ENCODE peak calls at places on chromosomes 12 and 14, in ten cellular contexts. One of them, this sample, is unnamed.

GRCh38 chr12:8912910-8913309 is 1.4 kb upstream of the PHC1 start:
- DNase-seq in upper lobe of right lung: no peak
- DNase-seq in WTC11: peak
- DNase-seq in endothelial cell of umbilical vein: no peak
- DNase-seq in HFF-Myc: no peak
- DNase-seq in MCF 10A: peak
- DNase-seq in CD4-positive, alpha-beta T cell: no peak
- DNase-seq in cardiac muscle cell: no peak
- DNase-seq in fibroblast of pulmonary artery: no peak
- DNase-seq in HL-60: no peak
- DNase-seq in this sample: no peak

GRCh38 chr12:131828671-131829350 is 618 bp downstream of the MMP17 start:
- DNase-seq in upper lobe of right lung: peak
- DNase-seq in WTC11: no peak
- DNase-seq in endothelial cell of umbilical vein: no peak
- DNase-seq in HFF-Myc: no peak
- DNase-seq in MCF 10A: peak
- DNase-seq in CD4-positive, alpha-beta T cell: no peak
- DNase-seq in cardiac muscle cell: peak
- DNase-seq in fibroblast of pulmonary artery: no peak
- DNase-seq in HL-60: no peak
- DNase-seq in this sample: no peak

GRCh38 chr12:75953312-75953906 is 78.2 kb downstream of the PHLDA1 start:
- DNase-seq in upper lobe of right lung: no peak
- DNase-seq in WTC11: no peak
- DNase-seq in endothelial cell of umbilical vein: no peak
- DNase-seq in HFF-Myc: no peak
- DNase-seq in MCF 10A: peak
- DNase-seq in CD4-positive, alpha-beta T cell: no peak
- DNase-seq in cardiac muscle cell: peak
- DNase-seq in fibroblast of pulmonary artery: peak
- DNase-seq in HL-60: no peak
- DNase-seq in this sample: no peak

GRCh38 chr14:103111297-103111981 is 11.8 kb upstream of the TNFAIP2 start:
- DNase-seq in upper lobe of right lung: no peak
- DNase-seq in WTC11: no peak
- DNase-seq in endothelial cell of umbilical vein: no peak
- DNase-seq in HFF-Myc: no peak
- DNase-seq in MCF 10A: no peak
- DNase-seq in CD4-positive, alpha-beta T cell: no peak
- DNase-seq in cardiac muscle cell: no peak
- DNase-seq in fibroblast of pulmonary artery: no peak
- DNase-seq in HL-60: no peak
- DNase-seq in this sample: no peak

GRCh38 chr12:6167327-6168280 is 32.6 kb upstream of the CD9 start:
- DNase-seq in upper lobe of right lung: peak
- DNase-seq in WTC11: no peak
- DNase-seq in endothelial cell of umbilical vein: peak
- DNase-seq in HFF-Myc: peak
- DNase-seq in MCF 10A: peak
- DNase-seq in CD4-positive, alpha-beta T cell: no peak
- DNase-seq in cardiac muscle cell: peak
- DNase-seq in fibroblast of pulmonary artery: peak
- DNase-seq in HL-60: peak
- DNase-seq in this sample: no peak

GRCh38 chr14:54782803-54783659 is 119.6 kb downstream of the GCH1 start:
- DNase-seq in upper lobe of right lung: no peak
- DNase-seq in WTC11: peak
- DNase-seq in endothelial cell of umbilical vein: no peak
- DNase-seq in HFF-Myc: no peak
- DNase-seq in MCF 10A: no peak
- DNase-seq in CD4-positive, alpha-beta T cell: no peak
- DNase-seq in cardiac muscle cell: no peak
- DNase-seq in fibroblast of pulmonary artery: no peak
- DNase-seq in HL-60: peak
- DNase-seq in this sample: no peak

GRCh38 chr12:108459106-108459505 is 56.0 kb upstream of the FICD start:
- DNase-seq in upper lobe of right lung: no peak
- DNase-seq in WTC11: no peak
- DNase-seq in endothelial cell of umbilical vein: no peak
- DNase-seq in HFF-Myc: no peak
- DNase-seq in MCF 10A: no peak
- DNase-seq in CD4-positive, alpha-beta T cell: no peak
- DNase-seq in cardiac muscle cell: no peak
- DNase-seq in fibroblast of pulmonary artery: no peak
- DNase-seq in HL-60: no peak
- DNase-seq in this sample: no peak

GRCh38 chr12:120169946-120170345 is 24.6 kb downstream of the GCN1 start:
- DNase-seq in upper lobe of right lung: no peak
- DNase-seq in WTC11: no peak
- DNase-seq in endothelial cell of umbilical vein: no peak
- DNase-seq in HFF-Myc: no peak
- DNase-seq in MCF 10A: no peak
- DNase-seq in CD4-positive, alpha-beta T cell: no peak
- DNase-seq in cardiac muscle cell: no peak
- DNase-seq in fibroblast of pulmonary artery: no peak
- DNase-seq in HL-60: no peak
- DNase-seq in this sample: no peak

GRCh38 chr12:65407388-65408149 is 129.1 kb downstream of the MSRB3 start:
- DNase-seq in upper lobe of right lung: no peak
- DNase-seq in WTC11: no peak
- DNase-seq in endothelial cell of umbilical vein: no peak
- DNase-seq in HFF-Myc: no peak
- DNase-seq in MCF 10A: no peak
- DNase-seq in CD4-positive, alpha-beta T cell: no peak
- DNase-seq in cardiac muscle cell: no peak
- DNase-seq in fibroblast of pulmonary artery: no peak
- DNase-seq in HL-60: no peak
- DNase-seq in this sample: no peak

GRCh38 chr12:65403188-65403587 is 124.7 kb downstream of the MSRB3 start:
- DNase-seq in upper lobe of right lung: no peak
- DNase-seq in WTC11: no peak
- DNase-seq in endothelial cell of umbilical vein: no peak
- DNase-seq in HFF-Myc: no peak
- DNase-seq in MCF 10A: no peak
- DNase-seq in CD4-positive, alpha-beta T cell: no peak
- DNase-seq in cardiac muscle cell: no peak
- DNase-seq in fibroblast of pulmonary artery: no peak
- DNase-seq in HL-60: no peak
- DNase-seq in this sample: no peak

GRCh38 chr12:65408448-65408847 is 130.0 kb downstream of the MSRB3 start:
- DNase-seq in upper lobe of right lung: no peak
- DNase-seq in WTC11: no peak
- DNase-seq in endothelial cell of umbilical vein: no peak
- DNase-seq in HFF-Myc: no peak
- DNase-seq in MCF 10A: no peak
- DNase-seq in CD4-positive, alpha-beta T cell: no peak
- DNase-seq in cardiac muscle cell: no peak
- DNase-seq in fibroblast of pulmonary artery: no peak
- DNase-seq in HL-60: no peak
- DNase-seq in this sample: no peak
- TF ChIP-seq CTCF in upper lobe of right lung: no peak
- TF ChIP-seq CTCF in WTC11: no peak
- TF ChIP-seq CTCF in endothelial cell of umbilical vein: no peak
- TF ChIP-seq CTCF in HFF-Myc: no peak
- TF ChIP-seq CTCF in MCF 10A: no peak
- TF ChIP-seq CTCF in CD4-positive, alpha-beta T cell: no peak
- TF ChIP-seq CTCF in cardiac muscle cell: no peak
- TF ChIP-seq CTCF in fibroblast of pulmonary artery: no peak
- TF ChIP-seq CTCF in HL-60: no peak
- TF ChIP-seq CTCF in this sample: no peak

DNA sequence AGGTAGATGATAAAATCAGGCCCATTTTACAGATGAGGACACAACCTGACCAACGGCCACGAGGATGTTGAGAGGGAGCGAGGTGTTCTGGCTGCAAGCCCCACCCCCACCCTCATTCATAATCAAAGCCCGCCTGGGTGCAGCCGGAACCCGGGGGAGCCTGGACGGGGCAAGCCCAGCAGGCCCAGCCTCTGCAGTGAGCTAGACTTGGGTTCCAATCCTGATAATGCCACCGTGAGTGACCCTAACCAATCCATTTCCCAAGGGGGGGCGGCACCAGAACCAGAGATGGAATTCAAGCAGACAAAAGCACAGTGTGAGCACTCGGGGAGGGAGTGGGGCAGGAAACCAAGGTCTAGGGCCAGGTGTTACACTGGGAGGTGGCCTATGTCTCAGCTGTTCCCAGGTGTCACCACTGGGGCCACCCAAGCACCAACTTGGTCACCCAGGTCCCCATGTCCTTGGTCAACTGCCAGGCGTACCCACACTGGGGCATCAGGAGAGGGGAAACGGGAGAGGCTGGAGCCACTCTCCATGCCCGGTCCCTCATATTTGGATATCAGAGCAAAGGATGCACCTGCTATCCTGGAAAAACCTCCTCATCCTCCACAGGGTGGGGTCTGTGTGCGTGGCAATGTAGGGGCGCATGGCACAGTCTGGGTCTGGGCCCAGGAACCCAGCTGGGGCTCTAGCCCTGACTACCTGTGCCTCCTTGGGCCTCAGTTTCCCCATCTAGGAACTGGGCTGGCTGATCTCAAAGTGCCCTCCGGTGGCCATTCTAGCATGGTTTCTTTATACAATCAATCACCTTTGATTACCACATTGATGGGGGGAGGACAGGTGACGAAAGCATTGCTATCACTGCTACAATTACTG is 58.4 kb downstream of the FAM222A start:
- DNase-seq in upper lobe of right lung: peak
- DNase-seq in WTC11: no peak
- DNase-seq in endothelial cell of umbilical vein: no peak
- DNase-seq in HFF-Myc: no peak
- DNase-seq in MCF 10A: no peak
- DNase-seq in CD4-positive, alpha-beta T cell: no peak
- DNase-seq in cardiac muscle cell: no peak
- DNase-seq in fibroblast of pulmonary artery: no peak
- DNase-seq in HL-60: no peak
- DNase-seq in this sample: no peak
- TF ChIP-seq CTCF in upper lobe of right lung: no peak
- TF ChIP-seq CTCF in WTC11: peak
- TF ChIP-seq CTCF in endothelial cell of umbilical vein: no peak
- TF ChIP-seq CTCF in HFF-Myc: peak
- TF ChIP-seq CTCF in MCF 10A: no peak
- TF ChIP-seq CTCF in CD4-positive, alpha-beta T cell: no peak
- TF ChIP-seq CTCF in cardiac muscle cell: no peak
- TF ChIP-seq CTCF in fibroblast of pulmonary artery: no peak
- TF ChIP-seq CTCF in HL-60: no peak
- TF ChIP-seq CTCF in this sample: no peak

GRCh38 chr14:104475256-104475655 is 104.3 kb upstream of the C14orf180 start:
- DNase-seq in upper lobe of right lung: no peak
- DNase-seq in WTC11: no peak
- DNase-seq in endothelial cell of umbilical vein: no peak
- DNase-seq in HFF-Myc: no peak
- DNase-seq in MCF 10A: no peak
- DNase-seq in CD4-positive, alpha-beta T cell: no peak
- DNase-seq in cardiac muscle cell: no peak
- DNase-seq in fibroblast of pulmonary artery: no peak
- DNase-seq in HL-60: no peak
- DNase-seq in this sample: no peak

GRCh38 chr14:104473649-104474574 is 105.7 kb upstream of the C14orf180 start:
- DNase-seq in upper lobe of right lung: no peak
- DNase-seq in WTC11: no peak
- DNase-seq in endothelial cell of umbilical vein: no peak
- DNase-seq in HFF-Myc: no peak
- DNase-seq in MCF 10A: no peak
- DNase-seq in CD4-positive, alpha-beta T cell: no peak
- DNase-seq in cardiac muscle cell: no peak
- DNase-seq in fibroblast of pulmonary artery: no peak
- DNase-seq in HL-60: no peak
- DNase-seq in this sample: no peak

GRCh38 chr14:104472073-104472472 is 107.5 kb upstream of the C14orf180 start:
- DNase-seq in upper lobe of right lung: no peak
- DNase-seq in WTC11: no peak
- DNase-seq in endothelial cell of umbilical vein: no peak
- DNase-seq in HFF-Myc: no peak
- DNase-seq in MCF 10A: no peak
- DNase-seq in CD4-positive, alpha-beta T cell: no peak
- DNase-seq in cardiac muscle cell: no peak
- DNase-seq in fibroblast of pulmonary artery: no peak
- DNase-seq in HL-60: no peak
- DNase-seq in this sample: no peak

GRCh38 chr14:104472536-104473243 is 106.9 kb upstream of the C14orf180 start:
- DNase-seq in upper lobe of right lung: no peak
- DNase-seq in WTC11: no peak
- DNase-seq in endothelial cell of umbilical vein: no peak
- DNase-seq in HFF-Myc: no peak
- DNase-seq in MCF 10A: no peak
- DNase-seq in CD4-positive, alpha-beta T cell: no peak
- DNase-seq in cardiac muscle cell: no peak
- DNase-seq in fibroblast of pulmonary artery: no peak
- DNase-seq in HL-60: no peak
- DNase-seq in this sample: no peak

GRCh38 chr14:104473244-104473565 is 106.4 kb upstream of the C14orf180 start:
- DNase-seq in upper lobe of right lung: no peak
- DNase-seq in WTC11: peak
- DNase-seq in endothelial cell of umbilical vein: no peak
- DNase-seq in HFF-Myc: no peak
- DNase-seq in MCF 10A: no peak
- DNase-seq in CD4-positive, alpha-beta T cell: no peak
- DNase-seq in cardiac muscle cell: no peak
- DNase-seq in fibroblast of pulmonary artery: no peak
- DNase-seq in HL-60: no peak
- DNase-seq in this sample: no peak
- TF ChIP-seq CTCF in upper lobe of right lung: no peak
- TF ChIP-seq CTCF in WTC11: no peak
- TF ChIP-seq CTCF in endothelial cell of umbilical vein: no peak
- TF ChIP-seq CTCF in HFF-Myc: no peak
- TF ChIP-seq CTCF in MCF 10A: no peak
- TF ChIP-seq CTCF in CD4-positive, alpha-beta T cell: no peak
- TF ChIP-seq CTCF in cardiac muscle cell: no peak
- TF ChIP-seq CTCF in fibroblast of pulmonary artery: no peak
- TF ChIP-seq CTCF in HL-60: no peak
- TF ChIP-seq CTCF in this sample: no peak

GRCh38 chr14:22164616-22165015 is 424.4 kb downstream of the DAD1 start:
- DNase-seq in upper lobe of right lung: no peak
- DNase-seq in WTC11: no peak
- DNase-seq in endothelial cell of umbilical vein: peak
- DNase-seq in HFF-Myc: no peak
- DNase-seq in MCF 10A: no peak
- DNase-seq in CD4-positive, alpha-beta T cell: no peak
- DNase-seq in cardiac muscle cell: no peak
- DNase-seq in fibroblast of pulmonary artery: no peak
- DNase-seq in HL-60: no peak
- DNase-seq in this sample: no peak

GRCh38 chr14:22158560-22158959 is 430.5 kb downstream of the DAD1 start:
- DNase-seq in upper lobe of right lung: no peak
- DNase-seq in WTC11: no peak
- DNase-seq in endothelial cell of umbilical vein: no peak
- DNase-seq in HFF-Myc: no peak
- DNase-seq in MCF 10A: no peak
- DNase-seq in CD4-positive, alpha-beta T cell: no peak
- DNase-seq in cardiac muscle cell: no peak
- DNase-seq in fibroblast of pulmonary artery: no peak
- DNase-seq in HL-60: no peak
- DNase-seq in this sample: no peak

GRCh38 chr14:22159049-22159448 is 430.0 kb downstream of the DAD1 start:
- DNase-seq in upper lobe of right lung: no peak
- DNase-seq in WTC11: no peak
- DNase-seq in endothelial cell of umbilical vein: no peak
- DNase-seq in HFF-Myc: no peak
- DNase-seq in MCF 10A: peak
- DNase-seq in CD4-positive, alpha-beta T cell: no peak
- DNase-seq in cardiac muscle cell: no peak
- DNase-seq in fibroblast of pulmonary artery: no peak
- DNase-seq in HL-60: no peak
- DNase-seq in this sample: no peak

GRCh38 chr14:22159968-22160367 is 429.1 kb downstream of the DAD1 start:
- DNase-seq in upper lobe of right lung: no peak
- DNase-seq in WTC11: no peak
- DNase-seq in endothelial cell of umbilical vein: no peak
- DNase-seq in HFF-Myc: no peak
- DNase-seq in MCF 10A: no peak
- DNase-seq in CD4-positive, alpha-beta T cell: no peak
- DNase-seq in cardiac muscle cell: no peak
- DNase-seq in fibroblast of pulmonary artery: no peak
- DNase-seq in HL-60: no peak
- DNase-seq in this sample: no peak

DNA sequence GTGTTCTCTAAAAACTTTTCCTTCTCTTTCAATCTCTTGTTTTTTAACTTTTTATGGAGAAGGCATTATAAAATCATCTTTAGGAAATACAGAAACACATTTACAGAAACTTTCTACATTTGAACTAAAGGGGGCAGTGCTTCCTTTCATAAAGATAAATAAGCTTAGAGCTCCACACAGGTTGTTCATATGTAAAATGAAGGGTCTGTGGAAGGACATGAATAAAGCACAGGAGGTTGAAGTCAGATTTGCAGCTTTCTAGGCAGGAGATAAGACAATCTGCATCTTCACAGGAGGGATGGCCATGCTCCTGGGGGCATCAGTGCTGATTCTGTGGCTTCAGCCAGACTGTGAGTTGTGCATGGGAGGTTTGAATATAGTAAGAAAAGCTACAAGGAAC is 426.0 kb downstream of the DAD1 start:
- DNase-seq in upper lobe of right lung: no peak
- DNase-seq in WTC11: no peak
- DNase-seq in endothelial cell of umbilical vein: peak
- DNase-seq in HFF-Myc: no peak
- DNase-seq in MCF 10A: peak
- DNase-seq in CD4-positive, alpha-beta T cell: no peak
- DNase-seq in cardiac muscle cell: no peak
- DNase-seq in fibroblast of pulmonary artery: no peak
- DNase-seq in HL-60: no peak
- DNase-seq in this sample: no peak
- TF ChIP-seq CTCF in upper lobe of right lung: no peak
- TF ChIP-seq CTCF in WTC11: no peak
- TF ChIP-seq CTCF in endothelial cell of umbilical vein: peak
- TF ChIP-seq CTCF in HFF-Myc: no peak
- TF ChIP-seq CTCF in MCF 10A: peak
- TF ChIP-seq CTCF in CD4-positive, alpha-beta T cell: no peak
- TF ChIP-seq CTCF in cardiac muscle cell: no peak
- TF ChIP-seq CTCF in fibroblast of pulmonary artery: peak
- TF ChIP-seq CTCF in HL-60: no peak
- TF ChIP-seq CTCF in this sample: no peak